ENCODE peak calls at places on chromosome 10, in four cellular contexts. S, K, B and N are unnamed samples.
A peak's percentile ranks its signal among the peaks of the same experiment; 100 is the strongest.

GRCh38 chr10:35194471-35194870 is 67.8 kb downstream of the CREM start:
- DNase-seq in S (peak; percentile 34), K (no peak), B (no peak), N (no peak)

GRCh38 chr10:75021851-75022250 is 89.6 kb upstream of the SAMD8 start:
- DNase-seq in S (no peak), K (no peak), B (no peak), N (no peak)

GRCh38 chr10:71225291-71226058 is 13.1 kb downstream of the UNC5B start:
- DNase-seq in S (no peak), K (no peak), B (no peak), N (no peak)

GRCh38 chr10:79202188-79203013 is 133.6 kb downstream of the ZMIZ1 start:
- DNase-seq in S (peak; percentile 29), K (peak; percentile 58), B (no peak), N (peak; percentile 68)

GRCh38 chr10:101939273-101939635 is 95.7 kb upstream of the KCNIP2 start:
- DNase-seq in S (peak; percentile 96), K (peak; percentile 85), B (no peak), N (no peak)

GRCh38 chr10:70188768-70189167 is 18.5 kb upstream of the SAR1A start:
- DNase-seq in S (no peak), K (no peak), B (no peak), N (no peak)

GRCh38 chr10:132429281-132430230 is 32.6 kb downstream of the PWWP2B start:
- DNase-seq in S (no peak), K (no peak), B (no peak), N (no peak)

GRCh38 chr10:36676321-36677169 is 448.9 kb upstream of the ANKRD30A start:
- DNase-seq in S (peak; percentile 73), K (peak; percentile 45), B (no peak), N (no peak)

GRCh38 chr10:117543245-117543998 is 876 bp downstream of the EMX2 start:
- DNase-seq in S (no peak), K (peak; percentile 17), B (peak; percentile 68), N (peak; percentile 60)

GRCh38 chr10:72034761-72035160 is 53.6 kb downstream of the SPOCK2 start:
- DNase-seq in S (no peak), K (no peak), B (no peak), N (no peak)

GRCh38 chr10:75179657-75180177 is 30.9 kb upstream of the VDAC2 start:
- DNase-seq in S (peak; percentile 49), K (no peak), B (no peak), N (no peak)

GRCh38 chr10:102645388-102645740 is 1.1 kb downstream of the TRIM8 start:
- DNase-seq in S (peak; percentile 78), K (no peak), B (no peak), N (no peak)

GRCh38 chr10:72145657-72146450 is 57.5 kb upstream of the SPOCK2 start:
- DNase-seq in S (no peak), K (no peak), B (no peak), N (no peak)

GRCh38 chr10:30443049-30443448 is 9.1 kb downstream of the MAP3K8 start:
- DNase-seq in S (no peak), K (no peak), B (no peak), N (no peak)

GRCh38 chr10:36943534-36943933 is 181.9 kb upstream of the ANKRD30A start:
- DNase-seq in S (no peak), K (no peak), B (no peak), N (no peak)

GRCh38 chr10:126210051-126210651 is 178.1 kb downstream of the ADAM12 start:
- DNase-seq in S (no peak), K (no peak), B (no peak), N (no peak)

GRCh38 chr10:69503896-69504265 is 52.6 kb downstream of the TSPAN15 start:
- DNase-seq in S (no peak), K (no peak), B (no peak), N (no peak)

GRCh38 chr10:131149111-131149510 is 162.4 kb downstream of the TCERG1L start:
- DNase-seq in S (no peak), K (no peak), B (no peak), N (no peak)

GRCh38 chr10:59362184-59362966 is at the start of gene FAM13C:
- DNase-seq in S (peak; percentile 63), K (peak; percentile 66), B (peak; percentile 76), N (peak; percentile 72)

GRCh38 chr10:995559-995926 is 7.3 kb downstream of the GTPBP4 start:
- DNase-seq in S (no peak), K (no peak), B (no peak), N (no peak)

GRCh38 chr10:110508806-110509544 is 11.3 kb downstream of the DUSP5 start:
- DNase-seq in S (no peak), K (no peak), B (no peak), N (no peak)

GRCh38 chr10:132539431-132539839 is 1.8 kb downstream of the INPP5A start:
- DNase-seq in S (no peak), K (no peak), B (no peak), N (no peak)

GRCh38 chr10:106355450-106355849 is 809.1 kb downstream of the SORCS1 start:
- DNase-seq in S (no peak), K (no peak), B (no peak), N (peak; percentile 23)
- TF ChIP-seq CTCF in S (no peak), K (peak; percentile 34), B (peak; percentile 17), N (no peak)

DNA sequence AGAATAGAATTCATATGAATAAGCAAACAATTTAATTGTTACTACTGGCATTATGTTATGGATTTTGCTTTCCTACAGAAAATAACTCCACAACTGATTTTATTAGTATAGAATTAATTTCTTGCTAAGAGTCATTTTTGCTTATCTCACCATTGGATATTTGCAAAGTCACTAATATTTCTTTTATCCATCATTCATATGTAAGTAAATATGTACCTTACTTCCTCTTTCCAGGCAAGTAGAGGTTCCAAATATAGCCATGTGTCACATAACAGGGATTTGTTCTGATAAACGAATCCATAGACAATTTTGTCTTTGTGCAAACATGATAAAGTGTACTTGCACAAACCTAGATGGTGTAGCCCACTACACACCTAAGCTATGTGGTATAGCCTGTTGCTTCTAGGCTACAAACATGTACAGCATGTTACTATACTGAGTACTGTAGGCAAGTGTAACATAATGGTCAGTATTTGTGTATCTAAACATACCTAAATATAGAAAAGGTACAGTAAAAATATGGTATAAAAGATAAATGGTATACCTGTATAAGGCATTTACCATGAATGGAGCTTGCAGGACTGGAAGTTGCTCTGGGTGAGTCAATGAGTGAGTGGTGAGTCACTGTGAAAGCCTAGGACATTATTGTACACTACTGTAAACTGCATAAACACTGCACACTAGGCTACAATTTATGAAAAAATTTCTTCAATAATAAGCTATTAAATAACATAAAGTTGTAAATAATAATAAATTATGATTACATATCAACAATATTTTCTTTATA is 18.3 kb downstream of the KLLN start:
- DNase-seq in S (peak; percentile 86), K (peak; percentile 31), B (no peak), N (no peak)
- TF ChIP-seq CTCF in S (no peak), K (no peak), B (no peak), N (no peak)

GRCh38 chr10:24396396-24396795 is 187.5 kb downstream of the KIAA1217 start:
- DNase-seq in S (no peak), K (no peak), B (no peak), N (no peak)
- TF ChIP-seq CTCF in S (peak; percentile 26), K (peak; percentile 22), B (no peak), N (no peak)

GRCh38 chr10:44125879-44126675 is 258.8 kb downstream of the CXCL12 start:
- DNase-seq in S (peak; percentile 64), K (peak; percentile 52), B (no peak), N (no peak)
- TF ChIP-seq CTCF in S (no peak), K (no peak), B (no peak), N (no peak)

GRCh38 chr10:96317067-96317833 is 13.0 kb downstream of the DNTT start:
- DNase-seq in S (no peak), K (no peak), B (no peak), N (no peak)
- TF ChIP-seq CTCF in S (no peak), K (no peak), B (no peak), N (no peak)

GRCh38 chr10:91071786-91072185 is 148.7 kb upstream of the PCGF5 start:
- DNase-seq in S (no peak), K (no peak), B (no peak), N (no peak)
- TF ChIP-seq CTCF in S (no peak), K (no peak), B (no peak), N (no peak)

GRCh38 chr10:49323896-49324270 is 24.9 kb downstream of the C10orf71 start:
- DNase-seq in S (no peak), K (no peak), B (no peak), N (no peak)

GRCh38 chr10:49325131-49325915 is 26.4 kb downstream of the C10orf71 start:
- DNase-seq in S (no peak), K (no peak), B (no peak), N (no peak)

GRCh38 chr10:49323171-49323895 is 24.4 kb downstream of the C10orf71 start:
- DNase-seq in S (no peak), K (no peak), B (no peak), N (no peak)

GRCh38 chr10:49325916-49326783 is 27.2 kb downstream of the C10orf71 start:
- DNase-seq in S (no peak), K (no peak), B (no peak), N (no peak)

GRCh38 chr10:49324711-49325110 is 25.7 kb downstream of the C10orf71 start:
- DNase-seq in S (no peak), K (no peak), B (no peak), N (peak; percentile 13)
- TF ChIP-seq CTCF in S (no peak), K (no peak), B (no peak), N (no peak)

DNA sequence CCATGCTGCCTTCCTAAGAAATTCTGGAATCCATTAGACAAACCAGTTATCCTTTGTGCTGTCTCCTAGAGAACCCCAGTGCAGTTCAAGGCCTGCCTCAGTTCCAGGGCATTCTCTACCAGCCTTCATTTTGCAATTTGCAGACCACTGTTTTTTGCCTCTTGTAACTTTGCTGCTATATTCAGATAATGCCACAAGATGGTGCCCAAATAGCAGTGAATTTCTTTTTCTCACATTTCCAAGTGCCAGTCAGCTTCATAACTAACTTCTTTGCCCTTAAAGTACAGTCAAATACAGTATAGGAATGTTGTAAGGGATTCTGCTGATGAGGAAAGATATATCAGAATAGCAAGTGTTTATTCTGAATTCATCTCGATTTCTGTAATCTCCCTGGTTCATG is 25.2 kb downstream of the LOXL4 start:
- DNase-seq in S (peak; percentile 56), K (peak; percentile 64), B (no peak), N (no peak)
- TF ChIP-seq CTCF in S (peak; percentile 61), K (peak; percentile 33), B (no peak), N (peak; percentile 33)